ENCODE peak calls at places on chromosomes 12 and 14, in six cellular contexts. D, S, L, Y, P and U are unnamed samples.

GRCh38 chr14:102675396-102675795 is 82.9 kb downstream of the RCOR1 start:
- DNase-seq in D (no peak), S (no peak), L (no peak), Y (no peak), P (no peak), U (no peak)

GRCh38 chr14:104359969-104360442 is 219.6 kb upstream of the C14orf180 start:
- DNase-seq in D (no peak), S (no peak), L (no peak), Y (no peak), P (no peak), U (no peak)

GRCh38 chr12:5921966-5922365 is 23.1 kb downstream of the ANO2 start:
- DNase-seq in D (no peak), S (no peak), L (no peak), Y (no peak), P (no peak), U (no peak)

GRCh38 chr12:54980341-54980740 is 4.2 kb downstream of the TESPA1 start:
- DNase-seq in D (no peak), S (no peak), L (no peak), Y (no peak), P (no peak), U (no peak)

GRCh38 chr12:129520736-129521135 is 383.1 kb downstream of the TMEM132D start:
- DNase-seq in D (no peak), S (no peak), L (no peak), Y (peak; percentile 62), P (no peak), U (no peak)

GRCh38 chr12:81502912-81503695 is 256.0 kb downstream of the PPFIA2 start:
- DNase-seq in D (no peak), S (no peak), L (no peak), Y (peak; percentile 94), P (no peak), U (no peak)

GRCh38 chr12:111368291-111368683 is 608 bp downstream of the PHETA1 start:
- DNase-seq in D (no peak), S (peak; percentile 33), L (no peak), Y (no peak), P (no peak), U (no peak)

GRCh38 chr14:56273949-56274348 is 155.7 kb downstream of the PELI2 start:
- DNase-seq in D (no peak), S (no peak), L (no peak), Y (no peak), P (no peak), U (no peak)

GRCh38 chr12:112096667-112097066 is 11.9 kb downstream of the NAA25 start:
- DNase-seq in D (no peak), S (peak; percentile 57), L (no peak), Y (peak; percentile 62), P (peak; percentile 39), U (no peak)

GRCh38 chr12:27176765-27177164 is 67.3 kb upstream of the STK38L start:
- DNase-seq in D (no peak), S (peak; percentile 25), L (no peak), Y (peak; percentile 69), P (peak; percentile 79), U (no peak)

GRCh38 chr12:117114784-117115183 is 15.6 kb upstream of the TESC start:
- DNase-seq in D (no peak), S (no peak), L (no peak), Y (no peak), P (no peak), U (no peak)

GRCh38 chr14:34593740-34594375 is 36.1 kb downstream of the SNX6 start:
- DNase-seq in D (no peak), S (no peak), L (no peak), Y (peak; percentile 88), P (no peak), U (no peak)

GRCh38 chr12:66398931-66399625 is 96.8 kb downstream of the HELB start:
- DNase-seq in D (no peak), S (no peak), L (no peak), Y (peak; percentile 43), P (peak; percentile 64), U (no peak)

GRCh38 chr12:3275171-3276041 is 198.2 kb downstream of the TSPAN9 start:
- DNase-seq in D (peak; percentile 47), S (peak; percentile 69), L (peak; percentile 87), Y (peak; percentile 68), P (peak; percentile 67), U (peak; percentile 58)

GRCh38 chr12:49296836-49297694 is 2.1 kb downstream of the PRPH start:
- DNase-seq in D (no peak), S (peak; percentile 86), L (peak; percentile 73), Y (no peak), P (peak; percentile 81), U (no peak)

GRCh38 chr14:104283197-104284106 is 145.1 kb downstream of the KIF26A start:
- DNase-seq in D (no peak), S (no peak), L (no peak), Y (no peak), P (no peak), U (no peak)

GRCh38 chr12:2152134-2152533 is 99.3 kb downstream of the CACNA1C start:
- DNase-seq in D (no peak), S (no peak), L (no peak), Y (no peak), P (no peak), U (no peak)

GRCh38 chr14:91395998-91396660 is 21.5 kb downstream of the CCDC88C start:
- DNase-seq in D (no peak), S (no peak), L (no peak), Y (no peak), P (no peak), U (no peak)

GRCh38 chr12:13504074-13504473 is 307.5 kb downstream of the EMP1 start:
- DNase-seq in D (no peak), S (no peak), L (no peak), Y (peak; percentile 46), P (no peak), U (no peak)

GRCh38 chr14:102183922-102184677 is 44.4 kb downstream of the WDR20 start:
- DNase-seq in D (no peak), S (no peak), L (peak; percentile 58), Y (no peak), P (no peak), U (no peak)

GRCh38 chr14:85532981-85533820 is 3.3 kb downstream of the FLRT2 start:
- DNase-seq in D (peak; percentile 59), S (peak; percentile 46), L (no peak), Y (peak; percentile 81), P (no peak), U (no peak)

GRCh38 chr14:92385561-92385960 is 62.6 kb downstream of the SLC24A4 start:
- DNase-seq in D (no peak), S (no peak), L (no peak), Y (no peak), P (peak; percentile 80), U (no peak)

GRCh38 chr12:117863004-117863709 is 105.6 kb downstream of the KSR2 start:
- DNase-seq in D (no peak), S (no peak), L (no peak), Y (peak; percentile 9), P (no peak), U (no peak)

GRCh38 chr14:99586761-99587462 is 17.1 kb downstream of the CCDC85C start:
- DNase-seq in D (no peak), S (no peak), L (no peak), Y (no peak), P (no peak), U (no peak)

GRCh38 chr12:113647048-113647447 is 175.4 kb upstream of the LHX5 start:
- DNase-seq in D (no peak), S (no peak), L (no peak), Y (no peak), P (peak; percentile 43), U (no peak)

GRCh38 chr12:17203497-17203896 is 597.5 kb upstream of the LMO3 start:
- DNase-seq in D (no peak), S (no peak), L (no peak), Y (no peak), P (no peak), U (no peak)

GRCh38 chr12:17192721-17193120 is 586.8 kb upstream of the LMO3 start:
- DNase-seq in D (no peak), S (no peak), L (no peak), Y (no peak), P (no peak), U (no peak)

GRCh38 chr12:17197971-17198370 is 592.0 kb upstream of the LMO3 start:
- DNase-seq in D (no peak), S (no peak), L (no peak), Y (no peak), P (no peak), U (no peak)
- TF ChIP-seq CTCF in D (no peak), S (no peak), L (no peak), Y (no peak), P (no peak), U (no peak)

GRCh38 chr12:46349253-46349652 is 23.3 kb downstream of the SLC38A2 start:
- DNase-seq in D (no peak), S (no peak), L (no peak), Y (no peak), P (no peak), U (no peak)

GRCh38 chr12:46354799-46355194 is 17.8 kb downstream of the SLC38A2 start:
- DNase-seq in D (no peak), S (no peak), L (no peak), Y (no peak), P (no peak), U (no peak)

GRCh38 chr12:46354111-46354798 is 18.3 kb downstream of the SLC38A2 start:
- DNase-seq in D (no peak), S (no peak), L (no peak), Y (no peak), P (no peak), U (no peak)

GRCh38 chr12:46351861-46352595 is 20.5 kb downstream of the SLC38A2 start:
- DNase-seq in D (no peak), S (no peak), L (no peak), Y (no peak), P (no peak), U (no peak)

GRCh38 chr12:46351138-46351537 is 21.4 kb downstream of the SLC38A2 start:
- DNase-seq in D (no peak), S (no peak), L (no peak), Y (no peak), P (no peak), U (no peak)
- TF ChIP-seq CTCF in D (no peak), S (no peak), L (no peak), Y (no peak), P (no peak), U (no peak)

GRCh38 chr14:52949711-52950409 is 990 bp downstream of the FERMT2 start:
- DNase-seq in D (peak; percentile 52), S (peak; percentile 51), L (no peak), Y (peak; percentile 68), P (no peak), U (no peak)

GRCh38 chr14:52950410-52950897 is 396 bp downstream of the FERMT2 start:
- DNase-seq in D (no peak), S (peak; percentile 48), L (no peak), Y (peak; percentile 51), P (peak; percentile 2), U (no peak)

GRCh38 chr14:52949249-52949648 is 1.6 kb downstream of the FERMT2 start:
- DNase-seq in D (no peak), S (no peak), L (no peak), Y (no peak), P (no peak), U (no peak)

GRCh38 chr14:52950898-52951729 is at the start of gene FERMT2:
- DNase-seq in D (peak; percentile 73), S (peak; percentile 78), L (peak; percentile 72), Y (peak; percentile 90), P (peak; percentile 30), U (peak; percentile 23)

GRCh38 chr14:52951730-52952481 is 1.1 kb upstream of the FERMT2 start:
- DNase-seq in D (peak; percentile 26), S (peak; percentile 79), L (peak; percentile 31), Y (peak; percentile 86), P (peak; percentile 15), U (no peak)
- TF ChIP-seq CTCF in D (peak; percentile 45), S (peak; percentile 34), L (no peak), Y (peak; percentile 62), P (no peak), U (no peak)

GRCh38 chr12:103813426-103813825 is 27.6 kb downstream of the NT5DC3 start:
- DNase-seq in D (no peak), S (no peak), L (no peak), Y (no peak), P (no peak), U (no peak)
- TF ChIP-seq CTCF in D (no peak), S (no peak), L (no peak), Y (no peak), P (no peak), U (no peak)